ENCODE peak calls at places on chromosomes 16 and 17, in eight cellular contexts. One of them, this sample, is unnamed.

GRCh38 chr16:63050391-63050790 is 1014.2 kb upstream of the CDH8 start:
- DNase-seq in Caco-2: no peak
- DNase-seq in coronary artery: no peak
- DNase-seq in WERI-Rb-1: no peak
- DNase-seq in right atrium auricular region: no peak
- DNase-seq in AG04450: no peak
- DNase-seq in CD8-positive, alpha-beta memory T cell: no peak
- DNase-seq in skeletal muscle cell: no peak
- DNase-seq in this sample: no peak

GRCh38 chr16:12613131-12613991 is 190.3 kb downstream of the CPPED1 start:
- DNase-seq in Caco-2: peak
- DNase-seq in coronary artery: peak
- DNase-seq in WERI-Rb-1: no peak
- DNase-seq in right atrium auricular region: no peak
- DNase-seq in AG04450: no peak
- DNase-seq in CD8-positive, alpha-beta memory T cell: no peak
- DNase-seq in skeletal muscle cell: peak
- DNase-seq in this sample: peak

GRCh38 chr16:70589998-70590471 is 56.3 kb upstream of the IL34 start:
- DNase-seq in Caco-2: no peak
- DNase-seq in coronary artery: no peak
- DNase-seq in WERI-Rb-1: peak
- DNase-seq in right atrium auricular region: no peak
- DNase-seq in AG04450: no peak
- DNase-seq in CD8-positive, alpha-beta memory T cell: no peak
- DNase-seq in skeletal muscle cell: peak
- DNase-seq in this sample: no peak

GRCh38 chr16:24152826-24153225 is 103.3 kb upstream of the CACNG3 start:
- DNase-seq in Caco-2: no peak
- DNase-seq in coronary artery: no peak
- DNase-seq in WERI-Rb-1: no peak
- DNase-seq in right atrium auricular region: no peak
- DNase-seq in AG04450: no peak
- DNase-seq in CD8-positive, alpha-beta memory T cell: no peak
- DNase-seq in skeletal muscle cell: no peak
- DNase-seq in this sample: no peak

GRCh38 chr17:51166198-51166986 is at the start of gene NME2:
- DNase-seq in Caco-2: peak
- DNase-seq in coronary artery: peak
- DNase-seq in WERI-Rb-1: peak
- DNase-seq in right atrium auricular region: peak
- DNase-seq in AG04450: peak
- DNase-seq in CD8-positive, alpha-beta memory T cell: peak
- DNase-seq in skeletal muscle cell: peak
- DNase-seq in this sample: peak

GRCh38 chr16:49514391-49514980 is 140.9 kb downstream of the C16orf78 start:
- DNase-seq in Caco-2: no peak
- DNase-seq in coronary artery: no peak
- DNase-seq in WERI-Rb-1: peak
- DNase-seq in right atrium auricular region: no peak
- DNase-seq in AG04450: no peak
- DNase-seq in CD8-positive, alpha-beta memory T cell: no peak
- DNase-seq in skeletal muscle cell: no peak
- DNase-seq in this sample: no peak

GRCh38 chr17:12053552-12053951 is 32.9 kb downstream of the MAP2K4 start:
- DNase-seq in Caco-2: no peak
- DNase-seq in coronary artery: no peak
- DNase-seq in WERI-Rb-1: no peak
- DNase-seq in right atrium auricular region: no peak
- DNase-seq in AG04450: no peak
- DNase-seq in CD8-positive, alpha-beta memory T cell: no peak
- DNase-seq in skeletal muscle cell: no peak
- DNase-seq in this sample: no peak

GRCh38 chr16:83768976-83769375 is 38.8 kb upstream of the HSBP1 start:
- DNase-seq in Caco-2: no peak
- DNase-seq in coronary artery: no peak
- DNase-seq in WERI-Rb-1: no peak
- DNase-seq in right atrium auricular region: no peak
- DNase-seq in AG04450: no peak
- DNase-seq in CD8-positive, alpha-beta memory T cell: no peak
- DNase-seq in skeletal muscle cell: no peak
- DNase-seq in this sample: no peak

GRCh38 chr16:88010971-88011483 is 59.8 kb downstream of the BANP start:
- DNase-seq in Caco-2: peak
- DNase-seq in coronary artery: peak
- DNase-seq in WERI-Rb-1: no peak
- DNase-seq in right atrium auricular region: no peak
- DNase-seq in AG04450: no peak
- DNase-seq in CD8-positive, alpha-beta memory T cell: no peak
- DNase-seq in skeletal muscle cell: no peak
- DNase-seq in this sample: no peak

GRCh38 chr17:327971-328370 is 24.6 kb downstream of the RPH3AL start:
- DNase-seq in Caco-2: no peak
- DNase-seq in coronary artery: no peak
- DNase-seq in WERI-Rb-1: no peak
- DNase-seq in right atrium auricular region: no peak
- DNase-seq in AG04450: no peak
- DNase-seq in CD8-positive, alpha-beta memory T cell: no peak
- DNase-seq in skeletal muscle cell: no peak
- DNase-seq in this sample: no peak

GRCh38 chr17:40021471-40021961 is 6.3 kb downstream of the CSF3 start:
- DNase-seq in Caco-2: no peak
- DNase-seq in coronary artery: no peak
- DNase-seq in WERI-Rb-1: no peak
- DNase-seq in right atrium auricular region: no peak
- DNase-seq in AG04450: no peak
- DNase-seq in CD8-positive, alpha-beta memory T cell: no peak
- DNase-seq in skeletal muscle cell: no peak
- DNase-seq in this sample: no peak

GRCh38 chr17:30332057-30332542 is 1.8 kb downstream of the TMIGD1 start:
- DNase-seq in Caco-2: no peak
- DNase-seq in coronary artery: no peak
- DNase-seq in WERI-Rb-1: no peak
- DNase-seq in right atrium auricular region: no peak
- DNase-seq in AG04450: peak
- DNase-seq in CD8-positive, alpha-beta memory T cell: peak
- DNase-seq in skeletal muscle cell: no peak
- DNase-seq in this sample: peak

DNA sequence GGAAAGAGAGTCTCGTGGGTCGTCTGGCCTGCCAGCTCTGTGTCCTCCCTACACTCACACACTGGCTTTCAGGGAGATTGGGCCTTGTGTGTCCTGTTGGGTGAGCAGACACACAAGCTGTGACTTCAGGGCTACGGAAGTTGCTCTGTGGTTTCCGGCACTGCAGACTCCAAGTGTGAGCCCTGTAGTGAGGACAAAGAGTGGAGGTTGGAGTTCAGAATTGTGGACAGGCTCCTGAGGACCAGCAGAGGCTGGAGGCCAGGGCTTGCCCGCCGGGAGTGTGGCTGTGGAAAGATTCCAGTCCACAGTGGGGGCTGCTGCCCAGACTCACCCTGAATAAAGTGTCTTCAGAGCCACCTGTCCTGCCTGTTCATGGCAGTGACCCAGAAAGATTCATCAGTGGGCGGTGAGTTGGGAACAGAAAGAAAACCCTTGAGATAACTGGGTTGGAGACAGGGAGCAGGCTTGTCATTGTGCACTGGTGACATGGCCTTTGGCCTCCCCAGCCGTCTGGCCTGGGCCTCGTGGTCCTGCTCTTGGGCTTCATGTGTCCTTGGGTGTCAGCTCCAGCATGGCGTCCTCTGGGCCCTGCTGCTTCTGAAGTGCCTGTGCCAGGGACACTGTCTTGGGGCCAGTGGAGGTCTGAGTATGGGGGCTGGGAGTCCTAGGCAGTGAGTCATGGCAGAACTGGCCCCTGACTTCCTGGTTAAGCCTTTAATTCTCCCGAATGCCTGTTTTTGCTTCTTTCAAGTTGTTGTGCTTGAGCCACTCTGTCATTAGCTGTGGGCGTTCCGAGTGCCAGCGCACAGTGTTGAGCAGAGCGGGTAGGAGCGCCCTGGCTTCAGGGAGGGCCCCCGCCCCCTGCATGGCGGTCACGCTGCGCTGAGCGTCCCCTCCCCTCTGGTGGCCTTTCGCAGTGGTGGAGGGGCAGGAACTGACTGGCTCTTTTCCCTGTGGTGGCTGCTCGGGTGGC is 19.9 kb upstream of the ZNF750 start:
- DNase-seq in Caco-2: no peak
- DNase-seq in coronary artery: no peak
- DNase-seq in WERI-Rb-1: peak
- DNase-seq in right atrium auricular region: no peak
- DNase-seq in AG04450: no peak
- DNase-seq in CD8-positive, alpha-beta memory T cell: no peak
- DNase-seq in skeletal muscle cell: peak
- DNase-seq in this sample: peak
- H3K4me3 ChIP-seq in Caco-2: no peak
- H3K4me3 ChIP-seq in coronary artery: no peak
- H3K4me3 ChIP-seq in WERI-Rb-1: no peak
- H3K4me3 ChIP-seq in right atrium auricular region: no peak
- H3K4me3 ChIP-seq in AG04450: no peak
- H3K4me3 ChIP-seq in CD8-positive, alpha-beta memory T cell: peak
- H3K4me3 ChIP-seq in skeletal muscle cell: no peak
- H3K4me3 ChIP-seq in this sample: no peak

DNA sequence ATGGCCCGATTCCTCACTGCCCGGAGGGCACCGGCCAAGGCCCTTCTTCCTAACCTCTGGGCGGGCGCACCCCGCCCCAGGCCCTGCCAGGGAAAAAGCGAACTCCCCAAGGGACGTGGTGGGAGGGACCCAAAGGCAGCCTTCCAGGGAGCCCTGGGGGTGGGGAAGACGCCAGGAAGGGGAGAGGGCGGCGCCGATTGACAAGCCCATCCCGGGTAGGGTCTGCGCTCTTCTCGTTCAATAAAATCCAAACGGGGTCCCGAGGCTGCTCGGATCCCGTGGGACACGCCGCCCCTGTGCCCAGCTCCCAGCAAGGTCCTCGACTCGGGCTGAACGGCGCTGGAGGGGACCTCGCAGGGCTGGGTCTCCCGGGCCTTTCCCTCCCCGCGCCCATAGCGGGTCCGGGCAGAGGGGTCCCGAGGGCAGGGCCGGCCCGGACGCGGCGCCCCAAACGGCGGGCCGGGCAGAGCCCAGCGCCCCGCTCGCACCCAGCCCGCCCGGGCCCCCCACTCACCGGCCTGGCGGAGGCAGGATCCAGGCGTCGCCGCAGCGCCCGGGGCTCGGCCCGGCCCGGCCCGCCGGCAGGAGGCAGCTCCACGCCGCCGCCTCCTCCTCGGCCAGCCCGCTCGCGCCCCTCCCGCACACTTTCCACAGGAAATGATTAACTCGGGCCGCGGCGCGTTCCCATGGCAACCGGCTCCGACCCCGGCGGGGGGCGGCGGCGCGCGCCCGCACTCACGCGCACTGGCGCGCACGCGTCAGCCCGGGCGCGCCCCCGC is at the start of gene KIFC3:
- DNase-seq in Caco-2: peak
- DNase-seq in coronary artery: peak
- DNase-seq in WERI-Rb-1: peak
- DNase-seq in right atrium auricular region: peak
- DNase-seq in AG04450: no peak
- DNase-seq in CD8-positive, alpha-beta memory T cell: peak
- DNase-seq in skeletal muscle cell: no peak
- DNase-seq in this sample: no peak
- H3K4me3 ChIP-seq in Caco-2: peak
- H3K4me3 ChIP-seq in coronary artery: peak
- H3K4me3 ChIP-seq in WERI-Rb-1: peak
- H3K4me3 ChIP-seq in right atrium auricular region: peak
- H3K4me3 ChIP-seq in AG04450: peak
- H3K4me3 ChIP-seq in CD8-positive, alpha-beta memory T cell: peak
- H3K4me3 ChIP-seq in skeletal muscle cell: peak
- H3K4me3 ChIP-seq in this sample: peak

GRCh38 chr17:17041018-17041521 is 1.2 kb upstream of the MPRIP start:
- DNase-seq in Caco-2: peak
- DNase-seq in coronary artery: no peak
- DNase-seq in WERI-Rb-1: peak
- DNase-seq in right atrium auricular region: no peak
- DNase-seq in AG04450: no peak
- DNase-seq in CD8-positive, alpha-beta memory T cell: no peak
- DNase-seq in skeletal muscle cell: peak
- DNase-seq in this sample: no peak
- H3K4me3 ChIP-seq in Caco-2: no peak
- H3K4me3 ChIP-seq in coronary artery: no peak
- H3K4me3 ChIP-seq in WERI-Rb-1: peak
- H3K4me3 ChIP-seq in right atrium auricular region: no peak
- H3K4me3 ChIP-seq in AG04450: no peak
- H3K4me3 ChIP-seq in CD8-positive, alpha-beta memory T cell: no peak
- H3K4me3 ChIP-seq in skeletal muscle cell: no peak
- H3K4me3 ChIP-seq in this sample: no peak

GRCh38 chr16:79167893-79168292 is 432.6 kb downstream of the MAF start:
- DNase-seq in Caco-2: no peak
- DNase-seq in coronary artery: no peak
- DNase-seq in WERI-Rb-1: no peak
- DNase-seq in right atrium auricular region: no peak
- DNase-seq in AG04450: no peak
- DNase-seq in CD8-positive, alpha-beta memory T cell: no peak
- DNase-seq in skeletal muscle cell: no peak
- DNase-seq in this sample: no peak

GRCh38 chr16:79168321-79168720 is 432.2 kb downstream of the MAF start:
- DNase-seq in Caco-2: no peak
- DNase-seq in coronary artery: no peak
- DNase-seq in WERI-Rb-1: no peak
- DNase-seq in right atrium auricular region: no peak
- DNase-seq in AG04450: no peak
- DNase-seq in CD8-positive, alpha-beta memory T cell: no peak
- DNase-seq in skeletal muscle cell: no peak
- DNase-seq in this sample: no peak

GRCh38 chr16:79163666-79164377 is 436.7 kb downstream of the MAF start:
- DNase-seq in Caco-2: no peak
- DNase-seq in coronary artery: no peak
- DNase-seq in WERI-Rb-1: no peak
- DNase-seq in right atrium auricular region: no peak
- DNase-seq in AG04450: no peak
- DNase-seq in CD8-positive, alpha-beta memory T cell: no peak
- DNase-seq in skeletal muscle cell: no peak
- DNase-seq in this sample: no peak

GRCh38 chr16:79165541-79165940 is 435.0 kb downstream of the MAF start:
- DNase-seq in Caco-2: no peak
- DNase-seq in coronary artery: no peak
- DNase-seq in WERI-Rb-1: no peak
- DNase-seq in right atrium auricular region: no peak
- DNase-seq in AG04450: no peak
- DNase-seq in CD8-positive, alpha-beta memory T cell: no peak
- DNase-seq in skeletal muscle cell: no peak
- DNase-seq in this sample: no peak

GRCh38 chr16:79164378-79164720 is 436.2 kb downstream of the MAF start:
- DNase-seq in Caco-2: no peak
- DNase-seq in coronary artery: no peak
- DNase-seq in WERI-Rb-1: no peak
- DNase-seq in right atrium auricular region: no peak
- DNase-seq in AG04450: no peak
- DNase-seq in CD8-positive, alpha-beta memory T cell: no peak
- DNase-seq in skeletal muscle cell: no peak
- DNase-seq in this sample: no peak
- H3K4me3 ChIP-seq in Caco-2: no peak
- H3K4me3 ChIP-seq in coronary artery: no peak
- H3K4me3 ChIP-seq in WERI-Rb-1: no peak
- H3K4me3 ChIP-seq in right atrium auricular region: no peak
- H3K4me3 ChIP-seq in AG04450: no peak
- H3K4me3 ChIP-seq in CD8-positive, alpha-beta memory T cell: no peak
- H3K4me3 ChIP-seq in skeletal muscle cell: no peak
- H3K4me3 ChIP-seq in this sample: no peak